ENCODE peak calls at places on chromosomes 5 and 9, in five cellular contexts. O, F, M, X and C are unnamed samples.

GRCh38 chr5:83731638-83732037 is 11.0 kb upstream of the HAPLN1 start:
- DNase-seq in M (no peak), F (no peak), X (no peak), O (no peak), C (no peak)

GRCh38 chr9:88978034-88978433 is 13.2 kb upstream of the S1PR3 start:
- DNase-seq in X (no peak), O (no peak), M (no peak), F (no peak), C (no peak)

GRCh38 chr9:70923941-70924340 is 197.5 kb downstream of the TRPM3 start:
- DNase-seq in F (no peak), X (no peak), O (peak; percentile 21), M (no peak), C (no peak)

GRCh38 chr5:41793156-41793770 is 77.0 kb downstream of the OXCT1 start:
- DNase-seq in M (peak; percentile 70), X (peak; percentile 8), O (peak; percentile 63), F (no peak), C (no peak)

GRCh38 chr5:31485376-31486207 is 46.3 kb downstream of the DROSHA start:
- DNase-seq in M (no peak), O (no peak), X (peak; percentile 54), F (no peak), C (no peak)

GRCh38 chr9:11726659-11727058 is 966.5 kb upstream of the TYRP1 start:
- DNase-seq in M (no peak), X (no peak), O (no peak), F (no peak), C (no peak)

GRCh38 chr5:159976921-159977320 is 32.0 kb upstream of the TTC1 start:
- DNase-seq in O (no peak), M (no peak), F (no peak), X (no peak), C (no peak)

GRCh38 chr9:12719431-12719830 is 26.2 kb downstream of the TYRP1 start:
- DNase-seq in O (peak; percentile 70), X (no peak), M (peak; percentile 42), F (no peak), C (no peak)

GRCh38 chr5:181114844-181115778 is 15.9 kb downstream of the OR2V1 start:
- DNase-seq in M (peak; percentile 35), O (no peak), X (no peak), F (no peak), C (no peak)

GRCh38 chr9:75930766-75931311 is 40.4 kb downstream of the PCSK5 start:
- DNase-seq in O (peak; percentile 15), M (peak; percentile 22), F (no peak), X (no peak), C (no peak)

GRCh38 chr5:114782869-114783268 is 386.8 kb downstream of the TRIM36 start:
- DNase-seq in F (no peak), M (no peak), O (no peak), X (no peak), C (no peak)

GRCh38 chr9:125946397-125946796 is 199.2 kb downstream of the PBX3 start:
- DNase-seq in M (no peak), F (no peak), X (no peak), O (no peak), C (no peak)

GRCh38 chr5:107542428-107542827 is 128.3 kb downstream of the EFNA5 start:
- DNase-seq in X (peak; percentile 44), F (peak; percentile 90), M (peak; percentile 84), O (peak; percentile 96), C (peak; percentile 96)

GRCh38 chr5:135436856-135437795 is 10.0 kb downstream of the DCANP1 start:
- DNase-seq in M (peak; percentile 32), F (no peak), O (no peak), X (no peak), C (no peak)

GRCh38 chr5:159971514-159971913 is 37.4 kb upstream of the TTC1 start:
- DNase-seq in O (no peak), M (no peak), F (no peak), X (no peak), C (no peak)

GRCh38 chr5:158832096-158832495 is 267.6 kb downstream of the EBF1 start:
- DNase-seq in X (no peak), F (no peak), O (no peak), M (no peak), C (no peak)

GRCh38 chr5:60141119-60141518 is 247.6 kb upstream of the PDE4D start:
- DNase-seq in O (no peak), X (no peak), F (no peak), M (no peak), C (no peak)

GRCh38 chr9:127896395-127897193 is 2.8 kb downstream of the ST6GALNAC6 start:
- DNase-seq in M (no peak), O (no peak), X (no peak), F (peak; percentile 77), C (no peak)

GRCh38 chr5:43401827-43402226 is 10.4 kb downstream of the CCL28 start:
- DNase-seq in O (peak; percentile 34), M (no peak), X (no peak), F (no peak), C (no peak)

GRCh38 chr9:93434056-93434455 is 17.4 kb upstream of the FAM120A start:
- DNase-seq in M (no peak), F (no peak), X (no peak), O (no peak), C (no peak)

GRCh38 chr5:124995451-124995850 is 249.0 kb upstream of the ZNF608 start:
- DNase-seq in X (no peak), O (peak; percentile 69), F (no peak), M (peak; percentile 39), C (no peak)

GRCh38 chr9:122053056-122053455 is 40.1 kb downstream of the TTLL11 start:
- DNase-seq in X (no peak), F (no peak), O (no peak), M (peak; percentile 49), C (no peak)

GRCh38 chr5:72101828-72102227 is 5.4 kb upstream of the MAP1B start:
- DNase-seq in M (peak; percentile 39), X (no peak), O (no peak), F (no peak), C (no peak)

GRCh38 chr5:118033686-118034338 is 954.5 kb downstream of the DTWD2 start:
- DNase-seq in O (no peak), X (no peak), M (no peak), F (no peak), C (no peak)

GRCh38 chr5:160479926-160480325 is 58.3 kb downstream of the PTTG1 start:
- DNase-seq in O (peak; percentile 59), X (no peak), F (no peak), M (peak; percentile 74), C (peak; percentile 23)

GRCh38 chr9:135648494-135649410 is 9.4 kb upstream of the GLT6D1 start:
- DNase-seq in M (no peak), O (no peak), F (no peak), X (no peak), C (no peak)
- H3K4me3 ChIP-seq in M (no peak overlapping the region), O (no peak overlapping the region), F (no peak overlapping the region), X (no peak overlapping the region), C (no peak overlapping the region)

GRCh38 chr5:73304381-73304780 is 131.4 kb downstream of the TMEM174 start:
- DNase-seq in M (no peak), X (no peak), F (no peak), O (no peak), C (peak; percentile 43)
- TF ChIP-seq CTCF in M (no peak), X (no peak), F (no peak), O (no peak), C (no peak)

GRCh38 chr9:132548971-132549649 is 33.3 kb upstream of the BARHL1 start:
- DNase-seq in F (no peak), M (peak; percentile 2), O (peak; percentile 12), X (no peak), C (peak; percentile 44)

GRCh38 chr9:132546148-132547051 is 36.0 kb upstream of the BARHL1 start:
- DNase-seq in M (peak; percentile 8), X (no peak), F (no peak), O (peak; percentile 33), C (no peak)

GRCh38 chr9:132547052-132547431 is 35.4 kb upstream of the BARHL1 start:
- DNase-seq in F (no peak), X (no peak), M (no peak), O (no peak), C (no peak)

GRCh38 chr9:132547436-132547835 is 35.0 kb upstream of the BARHL1 start:
- DNase-seq in X (no peak), F (no peak), O (no peak), M (no peak), C (no peak)

DNA sequence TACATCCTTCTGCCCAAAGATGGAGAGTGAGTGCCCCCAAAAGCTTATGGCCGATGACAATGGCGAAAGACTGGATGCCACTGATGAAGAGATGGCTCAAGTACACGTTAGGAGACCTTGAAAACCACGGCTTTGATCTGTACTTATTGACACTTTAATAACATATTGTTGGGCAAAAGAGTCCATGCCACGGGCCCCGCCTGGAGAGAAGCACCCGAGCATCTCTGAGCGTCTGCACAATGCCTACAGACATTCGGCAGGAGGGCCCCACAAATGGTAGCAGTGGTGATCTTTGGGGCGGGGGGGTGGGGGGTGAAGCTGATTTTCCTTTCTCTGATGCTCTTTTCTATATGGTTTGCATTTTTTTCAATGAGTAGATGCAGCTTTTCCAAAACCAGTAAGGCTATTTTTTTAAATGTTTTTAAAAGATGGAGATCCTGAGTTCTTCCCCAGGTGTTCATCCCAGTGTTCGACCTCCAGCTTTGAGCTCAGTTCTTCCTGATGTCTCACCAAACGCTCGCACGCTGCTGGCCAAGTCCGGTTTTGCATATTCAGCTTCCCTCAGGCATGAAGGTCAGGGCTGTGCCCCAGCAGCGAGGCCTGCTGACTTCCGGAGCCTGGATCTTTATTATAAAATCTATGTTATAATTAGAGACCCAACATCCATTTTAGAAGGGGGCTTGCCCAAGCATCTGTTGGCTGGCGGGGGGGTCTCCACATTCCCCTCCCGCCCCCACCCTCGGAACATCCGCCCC is 34.3 kb upstream of the BARHL1 start:
- DNase-seq in M (no peak), X (no peak), F (no peak), O (no peak), C (no peak)
- H3K4me3 ChIP-seq in M (no peak overlapping the region), X (no peak overlapping the region), F (no peak overlapping the region), O (no peak overlapping the region), C (no peak overlapping the region)

GRCh38 chr5:132488590-132488989 is 2.0 kb downstream of the IRF1 start:
- DNase-seq in O (no peak), M (no peak), X (no peak), F (no peak), C (no peak)

GRCh38 chr5:132489051-132489770 is 1.4 kb downstream of the IRF1 start:
- DNase-seq in M (no peak), F (peak; percentile 70), X (peak; percentile 32), O (no peak), C (no peak)

GRCh38 chr5:132490484-132491367 is at the start of gene IRF1:
- DNase-seq in M (peak; percentile 88), F (peak; percentile 99), O (peak; percentile 98), X (peak; percentile 98), C (peak; percentile 81)

GRCh38 chr5:132491368-132492364 is 1.1 kb upstream of the IRF1 start:
- DNase-seq in F (peak; percentile 74), M (no peak), X (peak; percentile 48), O (no peak), C (no peak)

DNA sequence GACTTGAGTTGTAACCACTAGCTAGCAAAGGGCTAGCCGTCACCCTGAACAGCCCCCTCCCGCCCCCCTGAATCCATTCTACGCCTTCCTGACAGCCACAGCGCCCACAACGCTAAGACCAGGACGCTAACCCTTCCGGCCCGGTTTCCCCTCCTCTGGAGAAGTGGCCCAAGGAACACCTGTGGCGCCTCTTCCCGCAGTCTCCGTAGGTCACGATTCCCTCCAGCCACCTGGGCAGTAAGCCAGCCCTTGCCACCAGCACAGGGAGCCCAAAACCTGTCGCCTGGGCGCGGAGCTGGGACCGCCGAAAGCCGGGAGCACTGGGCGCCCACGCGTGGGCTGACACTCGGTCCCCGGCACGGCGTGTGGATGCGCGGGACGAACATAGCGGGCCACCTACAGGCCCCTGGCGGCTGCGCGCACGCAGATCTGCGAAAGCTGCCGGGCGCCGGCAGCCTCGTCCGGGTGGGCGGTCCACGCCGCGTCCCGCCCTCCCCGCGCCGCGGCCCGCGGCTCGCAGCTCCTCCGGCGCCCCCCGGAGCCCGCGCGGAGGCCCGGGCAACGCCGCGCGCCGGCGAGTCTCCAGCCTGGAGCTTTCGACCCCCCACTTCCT is 596 bp downstream of the IRF1 start:
- DNase-seq in F (peak; percentile 83), X (peak; percentile 69), M (peak; percentile 43), O (peak; percentile 60), C (no peak)
- TF ChIP-seq CTCF in F (no peak), X (peak; percentile 30), M (no peak), O (no peak), C (no peak)